ENCODE peak calls at places on chromosomes 7 and 10, in seven cellular contexts. Q is activated gamma-delta T cell treated with Interleukin-2 at 50 U/mL for 16 hours; C is MV-4-11; T is nucleus accumbens; S is Right ventricle myocardium superior; B is central memory CD8-positive, alpha-beta T cell; X is cardiac fibroblast. N is an unnamed sample.

GRCh38 chr10:27911645-27912044 is 87.2 kb downstream of the ODAD2 start:
- DNase-seq in T (no peak), S (no peak), C (no peak), B (no peak), Q (no peak), X (no peak), N (no peak)

GRCh38 chr7:44768663-44769361 is 20.2 kb downstream of the ZMIZ2 start:
- DNase-seq in X (no peak), B (no peak), Q (no peak), T (peak), C (no peak), S (no peak), N (no peak)

GRCh38 chr7:139752148-139752547 is 25.6 kb downstream of the HIPK2 start:
- DNase-seq in B (no peak), S (no peak), C (no peak), T (no peak), X (no peak), Q (no peak), N (no peak)

GRCh38 chr10:23533212-23533611 is 94.3 kb downstream of the OTUD1 start:
- DNase-seq in B (no peak), T (no peak), Q (no peak), X (no peak), C (no peak), S (no peak), N (no peak)

GRCh38 chr7:89458076-89458475 is 662.5 kb upstream of the TEX47 start:
- DNase-seq in X (no peak), Q (no peak), S (no peak), T (no peak), B (no peak), C (no peak), N (no peak)

GRCh38 chr10:126903646-126904360 is 1.4 kb upstream of the DOCK1 start:
- DNase-seq in X (no peak), B (no peak), Q (no peak), C (no peak), T (no peak), S (no peak), N (no peak)

GRCh38 chr7:77800730-77801129 is 2.2 kb downstream of the PHTF2 start:
- DNase-seq in B (no peak), S (no peak), C (no peak), X (no peak), T (no peak), Q (no peak), N (no peak)

GRCh38 chr7:119283353-119283752 is 989.6 kb upstream of the KCND2 start:
- DNase-seq in T (no peak), X (no peak), C (no peak), B (no peak), Q (no peak), S (no peak), N (no peak)

GRCh38 chr10:118965636-118966035 is 63.9 kb upstream of the NANOS1 start:
- DNase-seq in Q (no peak), C (no peak), S (no peak), X (no peak), B (no peak), T (no peak), N (no peak)

GRCh38 chr10:24382596-24382978 is 173.6 kb downstream of the KIAA1217 start:
- DNase-seq in B (no peak), C (no peak), Q (no peak), T (no peak), X (peak), S (no peak), N (no peak)

GRCh38 chr10:62755662-62756653 is 48.6 kb upstream of the ADO start:
- DNase-seq in B (no peak), S (no peak), C (no peak), Q (no peak), X (no peak), T (no peak), N (peak)

GRCh38 chr10:104329754-104330153 is 8.5 kb downstream of the ITPRIP start:
- DNase-seq in S (no peak), B (no peak), X (peak), Q (no peak), T (no peak), C (no peak), N (no peak)

GRCh38 chr7:48875300-48875916 is 48.9 kb upstream of the CDC14C start:
- DNase-seq in S (peak), C (no peak), B (no peak), Q (no peak), X (peak), T (peak), N (no peak)

GRCh38 chr7:85516675-85517074 is 329.8 kb upstream of the SEMA3D start:
- DNase-seq in S (no peak), T (no peak), C (no peak), B (no peak), X (peak), Q (no peak), N (no peak)

GRCh38 chr10:101238732-101239105 is 9.5 kb upstream of the LBX1 start:
- DNase-seq in C (no peak), X (no peak), S (peak), Q (no peak), B (no peak), T (no peak), N (no peak)

GRCh38 chr7:16345979-16346958 is 75.1 kb downstream of the CRPPA start:
- DNase-seq in S (no peak), B (no peak), X (peak), Q (no peak), T (no peak), C (peak), N (no peak)

GRCh38 chr7:16098585-16099179 is 322.7 kb downstream of the CRPPA start:
- DNase-seq in T (no peak), Q (no peak), C (no peak), X (peak), B (no peak), S (no peak), N (no peak)

GRCh38 chr10:69749180-69750010 is 52.3 kb upstream of the COL13A1 start:
- DNase-seq in Q (no peak), B (no peak), T (no peak), C (no peak), X (no peak), S (no peak), N (no peak)

GRCh38 chr7:35799846-35800717 is 775 bp upstream of the SEPTIN7 start:
- DNase-seq in S (peak), T (peak), Q (peak), X (peak), C (peak), B (no peak), N (no peak)

GRCh38 chr10:47336387-47337134 is 11.6 kb upstream of the RBP3 start:
- DNase-seq in S (no peak), C (no peak), T (no peak), Q (no peak), X (no peak), B (no peak), N (no peak)

GRCh38 chr7:17772581-17773288 is 167.6 kb downstream of the SNX13 start:
- DNase-seq in Q (no peak), B (no peak), S (peak), T (no peak), C (peak), X (no peak), N (no peak)

GRCh38 chr10:100894033-100894432 is 18.7 kb upstream of the SLF2 start:
- DNase-seq in Q (no peak), C (no peak), T (no peak), B (no peak), S (no peak), X (no peak), N (no peak)

GRCh38 chr10:128017825-128018224 is 108.4 kb downstream of the MKI67 start:
- DNase-seq in B (no peak), S (no peak), C (no peak), Q (no peak), X (no peak), T (no peak), N (no peak)

GRCh38 chr7:134414109-134414508 is 44.8 kb downstream of the AKR1B1 start:
- DNase-seq in S (no peak), B (no peak), T (no peak), C (no peak), Q (no peak), X (no peak), N (no peak)

GRCh38 chr7:92260248-92260781 is 14.5 kb downstream of the ANKIB1 start:
- DNase-seq in T (no peak), B (no peak), X (peak), S (no peak), C (no peak), Q (no peak), N (no peak)

GRCh38 chr10:90857635-90858488 is at the start of gene HTR7:
- DNase-seq in S (peak), B (peak), X (peak), C (peak), Q (peak), T (no peak), N (peak)

GRCh38 chr10:118042827-118043242 is 3.9 kb downstream of the RAB11FIP2 start:
- DNase-seq in X (no peak), S (no peak), Q (no peak), B (no peak), C (no peak), T (no peak), N (no peak)

GRCh38 chr10:7577206-7577978 is 89.4 kb downstream of the ITIH5 start:
- DNase-seq in B (no peak), Q (no peak), S (no peak), C (no peak), X (peak), T (no peak), N (no peak)

GRCh38 chr10:132349766-132350165 is 17.8 kb downstream of the LRRC27 start:
- DNase-seq in B (no peak), C (no peak), T (no peak), Q (no peak), S (peak), X (no peak), N (no peak)

GRCh38 chr10:72320676-72321247 is 34.0 kb downstream of the DNAJB12 start:
- DNase-seq in S (peak), Q (peak), X (peak), T (no peak), B (no peak), C (peak), N (peak)

N was measured in central memory CD4-positive, alpha-beta T cell.